ENCODE peak calls at places on chromosomes 12 and 14, in four cellular contexts. E, D, Y and G are unnamed samples.

GRCh38 chr12:93387780-93388179 is 10.1 kb downstream of the NUDT4 start:
- DNase-seq in E (peak), D (no peak), Y (no peak), G (peak)

GRCh38 chr14:89351364-89351957 is 65.6 kb downstream of the FOXN3 start:
- DNase-seq in E (no peak), D (peak), Y (no peak), G (peak)

GRCh38 chr12:132437252-132438138 is 52.5 kb upstream of the FBRSL1 start:
- DNase-seq in E (no peak), D (peak), Y (no peak), G (no peak)

GRCh38 chr14:104432611-104433231 is 146.8 kb upstream of the C14orf180 start:
- DNase-seq in E (no peak), D (no peak), Y (no peak), G (no peak)

GRCh38 chr14:96511667-96512066 is 9.5 kb downstream of the PAPOLA start:
- DNase-seq in E (no peak), D (no peak), Y (no peak), G (no peak)

GRCh38 chr14:24411468-24412454 is 13.0 kb downstream of the NYNRIN start:
- DNase-seq in E (peak), D (peak), Y (peak), G (peak)

GRCh38 chr14:101496779-101497420 is 64.4 kb upstream of the DIO3 start:
- DNase-seq in E (no peak), D (no peak), Y (no peak), G (no peak)

GRCh38 chr14:92690171-92691011 is 58.0 kb downstream of the LGMN start:
- DNase-seq in E (no peak), D (peak), Y (peak), G (peak)

GRCh38 chr12:63865448-63865847 is 20.9 kb downstream of the SRGAP1 start:
- DNase-seq in E (no peak), D (no peak), Y (no peak), G (no peak)

GRCh38 chr12:2198542-2198941 is 145.8 kb downstream of the CACNA1C start:
- DNase-seq in E (no peak), D (no peak), Y (no peak), G (no peak)

GRCh38 chr14:57502581-57503254 is 9.1 kb upstream of the CCDC198 start:
- DNase-seq in E (no peak), D (no peak), Y (no peak), G (no peak)

GRCh38 chr12:110022980-110023633 is 23.9 kb downstream of the ANKRD13A start:
- DNase-seq in E (no peak), D (no peak), Y (no peak), G (peak)

GRCh38 chr14:76870146-76870545 is 43.9 kb downstream of the LRRC74A start:
- DNase-seq in E (no peak), D (peak), Y (peak), G (no peak)

DNA sequence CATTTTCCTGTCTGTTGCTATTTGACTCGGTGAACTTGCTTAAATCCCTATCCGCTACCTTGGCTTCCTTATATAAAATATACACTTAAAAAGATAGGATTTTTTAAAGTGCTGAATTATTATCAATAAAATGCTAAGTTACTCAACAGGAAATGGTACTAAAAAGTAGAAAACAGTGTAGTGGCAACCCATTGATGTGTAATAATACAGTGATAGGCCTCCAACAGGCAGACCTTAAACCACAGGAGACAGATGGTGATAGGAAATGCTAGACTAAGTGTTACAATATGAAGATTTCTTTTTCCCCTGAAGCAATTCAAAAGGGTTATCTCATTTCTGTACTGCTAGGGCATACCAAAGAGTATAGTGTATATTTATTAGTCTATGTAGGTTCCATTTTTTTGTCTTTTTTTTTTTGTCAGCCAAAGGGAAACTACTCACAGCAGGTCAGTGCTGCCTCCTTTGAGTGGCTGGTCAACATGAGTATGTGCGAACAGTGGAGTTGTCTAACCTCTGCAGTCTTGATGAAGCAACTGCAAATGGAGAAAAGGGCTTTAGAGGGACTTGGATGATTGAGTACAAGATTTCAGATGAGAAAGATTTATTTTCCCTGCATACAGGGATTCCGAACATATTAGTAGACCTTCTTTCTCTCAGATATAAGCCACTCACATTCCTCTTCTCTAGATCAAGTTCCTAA is 183.8 kb downstream of the ACSS3 start:
- DNase-seq in E (no peak), D (no peak), Y (no peak), G (no peak)
- TF ChIP-seq CTCF in E (no peak), D (no peak), Y (no peak), G (no peak)

DNA sequence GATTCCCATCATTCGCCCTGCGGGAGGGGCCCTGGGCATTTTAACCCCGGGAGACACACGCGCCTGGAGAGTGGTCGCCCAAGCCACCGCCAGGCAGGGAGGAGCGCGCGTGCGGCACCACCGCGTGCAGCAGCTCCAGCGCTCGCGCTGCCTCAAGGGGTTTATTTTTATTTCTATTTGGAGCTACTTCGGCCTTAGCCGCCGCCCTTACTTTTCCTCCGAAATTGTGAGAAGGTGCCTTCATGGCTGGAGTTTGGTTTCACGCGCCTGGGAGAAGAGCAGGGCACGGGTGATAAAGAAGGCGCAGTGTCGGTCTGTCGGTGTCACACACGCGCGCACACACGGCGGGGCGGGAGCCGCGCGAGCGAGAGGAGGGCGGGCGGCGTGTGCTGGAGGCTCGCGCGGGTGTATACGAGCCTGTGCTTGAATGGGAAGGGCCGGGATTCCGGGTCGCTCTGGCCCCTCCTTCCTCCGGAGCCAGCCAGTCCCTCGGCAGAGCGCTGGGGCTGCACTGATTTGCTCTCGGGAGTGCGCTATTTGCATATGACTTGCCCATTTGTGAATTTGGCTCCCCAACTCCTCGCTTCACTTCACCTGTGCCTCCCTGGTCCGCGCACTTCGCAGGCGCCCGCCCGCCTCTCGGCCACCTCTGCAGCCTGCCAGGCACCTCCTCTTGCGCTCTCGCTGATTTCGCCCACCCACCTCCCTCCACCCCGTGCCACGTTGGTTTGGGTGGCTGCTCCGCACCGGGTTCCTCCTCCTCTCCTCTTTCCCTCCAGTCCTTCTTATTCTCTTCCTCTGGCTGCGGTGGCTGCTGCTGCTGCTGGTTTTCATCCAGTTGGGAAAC is 932.3 kb downstream of the DIO2 start:
- DNase-seq in E (no peak), D (peak), Y (peak), G (peak)
- TF ChIP-seq MAFK in E (no peak), D (no peak), Y (no peak), G (no peak)

GRCh38 chr14:36647827-36648753 is 13.6 kb upstream of the PAX9 start:
- DNase-seq in E (peak), D (peak), Y (peak), G (peak)
- TF ChIP-seq CTCF in E (peak), D (peak), Y (peak), G (peak)

GRCh38 chr12:53122961-53123468 is 19.7 kb downstream of the SOAT2 start:
- DNase-seq in E (no peak), D (no peak), Y (no peak), G (peak)
- TF ChIP-seq MAFK in E (no peak), D (no peak), Y (no peak), G (no peak)

GRCh38 chr12:101963703-101964102 is 86.3 kb downstream of the DRAM1 start:
- DNase-seq in E (no peak), D (no peak), Y (no peak), G (no peak)

GRCh38 chr12:101954681-101955080 is 77.3 kb downstream of the DRAM1 start:
- DNase-seq in E (no peak), D (no peak), Y (no peak), G (no peak)

GRCh38 chr12:101957251-101957650 is 79.9 kb downstream of the DRAM1 start:
- DNase-seq in E (no peak), D (no peak), Y (no peak), G (peak)

GRCh38 chr12:101962486-101962885 is 85.1 kb downstream of the DRAM1 start:
- DNase-seq in E (no peak), D (no peak), Y (no peak), G (peak)

GRCh38 chr12:101959607-101960006 is 82.2 kb downstream of the DRAM1 start:
- DNase-seq in E (no peak), D (no peak), Y (no peak), G (no peak)
- TF ChIP-seq CTCF in E (no peak), D (no peak), Y (no peak), G (no peak)

DNA sequence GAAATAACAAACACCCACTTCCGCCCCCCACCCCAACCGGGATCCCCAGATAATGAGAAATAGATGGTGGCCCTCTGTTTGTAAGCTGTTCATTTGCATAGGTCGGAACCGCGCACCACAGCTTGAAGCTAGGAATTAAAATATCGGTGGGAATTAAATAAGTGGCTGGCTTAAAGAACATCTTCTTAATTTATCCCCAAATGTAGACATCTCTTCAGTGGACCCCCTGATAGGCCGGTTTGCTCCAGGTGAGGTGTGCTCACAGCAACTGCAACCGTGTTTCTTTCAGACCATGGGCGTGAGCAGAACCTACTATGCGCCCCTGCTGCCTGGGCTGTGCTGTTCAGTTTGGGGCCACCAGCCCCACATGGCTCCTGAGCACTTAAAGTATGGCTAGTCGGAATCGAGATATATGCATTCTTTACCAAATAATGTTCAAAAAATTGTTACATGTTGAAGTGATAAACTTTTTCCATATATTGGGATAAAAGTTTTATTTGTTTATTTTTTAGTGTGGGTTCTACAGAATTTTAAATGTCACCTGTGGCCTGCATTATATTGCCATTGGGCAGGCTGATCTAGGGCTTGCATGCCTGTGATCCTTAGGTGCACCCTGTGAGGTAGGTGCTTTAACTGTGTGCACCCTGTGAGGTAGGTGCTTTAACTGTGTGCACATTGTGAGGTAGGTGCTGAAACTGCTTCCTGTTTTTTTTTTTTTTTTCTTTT is 821 bp upstream of the DICER1 start:
- DNase-seq in E (peak), D (peak), Y (peak), G (no peak)
- TF ChIP-seq MAFK in E (no peak), D (no peak), Y (no peak), G (no peak)

GRCh38 chr12:66149702-66150398 is 19.3 kb upstream of the LLPH start:
- DNase-seq in E (no peak), D (no peak), Y (no peak), G (no peak)
- TF ChIP-seq CTCF in E (peak), D (no peak), Y (no peak), G (no peak)